ENCODE peak calls at places on chromosomes 12 and 14, in seven cellular contexts. I is GM23248, R is neural progenitor cell, P is fibroblast of lung, V is endothelial cell of umbilical vein, U is SK-N-SH, J is Karpas-422. D is an unnamed sample.

GRCh38 chr14:82084813-82085212 is 551.2 kb upstream of the SEL1L start:
- DNase-seq in I (no peak), R (no peak), P (no peak), V (no peak), U (no peak), J (no peak), D (no peak)

GRCh38 chr14:64444984-64445845 is 20.1 kb upstream of the AKAP5 start:
- DNase-seq in I (peak; percentile 67), R (no peak), P (peak; percentile 90), V (peak; percentile 84), U (peak; percentile 56), J (no peak), D (peak; percentile 87)

GRCh38 chr12:31456562-31456961 is 130.6 kb upstream of the SINHCAF start:
- DNase-seq in I (peak; percentile 4), R (no peak), P (no peak), V (no peak), U (no peak), J (no peak), D (no peak)

GRCh38 chr12:10721654-10722501 is 1.2 kb downstream of the YBX3 start:
- DNase-seq in I (peak; percentile 97), R (peak; percentile 63), P (peak; percentile 96), V (peak; percentile 100), U (no peak), J (no peak), D (peak; percentile 98)

GRCh38 chr12:70186436-70186835 is 56.8 kb upstream of the CNOT2 start:
- DNase-seq in I (no peak), R (no peak), P (no peak), V (no peak), U (no peak), J (no peak), D (no peak)

GRCh38 chr14:23122086-23122485 is 3.0 kb upstream of the CEBPE start:
- DNase-seq in I (no peak), R (no peak), P (no peak), V (no peak), U (no peak), J (no peak), D (no peak)

GRCh38 chr14:19878029-19878642 is 3.2 kb downstream of the OR4K2 start:
- DNase-seq in I (peak; percentile 11), R (no peak), P (no peak), V (no peak), U (peak; percentile 19), J (peak; percentile 82), D (no peak)

GRCh38 chr12:77679701-77680100 is 151.0 kb upstream of the NAV3 start:
- DNase-seq in I (no peak), R (peak; percentile 17), P (peak; percentile 23), V (no peak), U (no peak), J (no peak), D (no peak)

GRCh38 chr12:19234991-19235876 is 105.7 kb downstream of the PLEKHA5 start:
- DNase-seq in I (peak; percentile 52), R (no peak), P (peak; percentile 64), V (peak; percentile 31), U (no peak), J (no peak), D (peak; percentile 62)

GRCh38 chr12:53952335-53952694 is 2.4 kb upstream of the HOXC12 start:
- DNase-seq in I (peak; percentile 46), R (peak; percentile 65), P (no peak), V (no peak), U (peak; percentile 64), J (no peak), D (no peak)

GRCh38 chr12:52657305-52657902 is 5.4 kb upstream of the KRT2 start:
- DNase-seq in I (no peak), R (no peak), P (no peak), V (no peak), U (no peak), J (no peak), D (no peak)

GRCh38 chr12:70645494-70646317 is 8.5 kb upstream of the PTPRB start:
- DNase-seq in I (peak; percentile 96), R (no peak), P (peak; percentile 97), V (peak; percentile 95), U (no peak), J (no peak), D (peak; percentile 86)

GRCh38 chr12:38625306-38625705 is 280.1 kb downstream of the CPNE8 start:
- DNase-seq in I (no peak), R (no peak), P (no peak), V (no peak), U (no peak), J (no peak), D (no peak)

GRCh38 chr14:69845787-69846186 is 33.4 kb upstream of the SMOC1 start:
- DNase-seq in I (peak; percentile 9), R (no peak), P (no peak), V (no peak), U (no peak), J (no peak), D (no peak)

GRCh38 chr12:127809236-127809635 is 457.7 kb upstream of the TMEM132C start:
- DNase-seq in I (peak; percentile 92), R (no peak), P (peak; percentile 92), V (no peak), U (no peak), J (no peak), D (peak; percentile 94)

GRCh38 chr14:30573203-30573814 is 14.4 kb downstream of the G2E3 start:
- DNase-seq in I (peak; percentile 37), R (no peak), P (peak; percentile 69), V (peak; percentile 63), U (no peak), J (no peak), D (no peak)

GRCh38 chr12:130336723-130337475 is 788 bp upstream of the PIWIL1 start:
- DNase-seq in I (no peak), R (no peak), P (no peak), V (no peak), U (no peak), J (peak; percentile 37), D (no peak)

GRCh38 chr14:22821193-22822016 is 6.2 kb upstream of the SLC7A7 start:
- DNase-seq in I (peak; percentile 20), R (no peak), P (no peak), V (no peak), U (no peak), J (no peak), D (no peak)

GRCh38 chr14:67641902-67642749 is 22.4 kb downstream of the ARG2 start:
- DNase-seq in I (no peak), R (no peak), P (no peak), V (no peak), U (no peak), J (no peak), D (no peak)

GRCh38 chr14:67644428-67644827 is 24.7 kb downstream of the ARG2 start:
- DNase-seq in I (no peak), R (no peak), P (peak; percentile 11), V (no peak), U (no peak), J (no peak), D (peak; percentile 35)

GRCh38 chr14:67643671-67644070 is 24.0 kb downstream of the ARG2 start:
- DNase-seq in I (no peak), R (no peak), P (no peak), V (no peak), U (no peak), J (no peak), D (no peak)

GRCh38 chr14:67646136-67646535 is 26.4 kb downstream of the ARG2 start:
- DNase-seq in I (no peak), R (no peak), P (no peak), V (no peak), U (no peak), J (no peak), D (no peak)

GRCh38 chr14:67645414-67645813 is 25.7 kb downstream of the ARG2 start:
- DNase-seq in I (no peak), R (no peak), P (no peak), V (no peak), U (no peak), J (no peak), D (no peak)
- H3K36me3 ChIP-seq in I (peaks cover 25% of the 10 kb centered on the region), R (peaks cover 7% of the 10 kb centered on the region), P (peaks cover 6% of the 10 kb centered on the region), V (peaks cover 15% of the 10 kb centered on the region), U (peaks cover 24% of the 10 kb centered on the region), J (peaks cover 35% of the 10 kb centered on the region), D (peaks cover 49% of the 10 kb centered on the region)

GRCh38 chr14:39369029-39369428 is 63.2 kb downstream of the FBXO33 start:
- DNase-seq in I (no peak), R (peak; percentile 6), P (no peak), V (no peak), U (no peak), J (no peak), D (no peak)
- H3K4me3 ChIP-seq in I (no peak overlapping the region), R (no peak overlapping the region), P (no peak overlapping the region), V (no peak overlapping the region), U (no peak overlapping the region), J (no peak overlapping the region), D (no peak overlapping the region)

GRCh38 chr12:67832155-67832554 is 157.1 kb upstream of the IFNG-AS1 start:
- DNase-seq in I (no peak), R (no peak), P (no peak), V (no peak), U (no peak), J (no peak), D (no peak)

GRCh38 chr12:67829873-67830272 is 159.4 kb upstream of the IFNG-AS1 start:
- DNase-seq in I (no peak), R (no peak), P (no peak), V (no peak), U (no peak), J (no peak), D (no peak)

GRCh38 chr12:67826148-67826547 is 163.1 kb upstream of the IFNG-AS1 start:
- DNase-seq in I (peak; percentile 49), R (no peak), P (peak; percentile 69), V (no peak), U (no peak), J (no peak), D (no peak)

GRCh38 chr12:67826946-67827719 is 162.1 kb upstream of the IFNG-AS1 start:
- DNase-seq in I (peak; percentile 62), R (no peak), P (peak; percentile 70), V (no peak), U (no peak), J (no peak), D (peak; percentile 16)

DNA sequence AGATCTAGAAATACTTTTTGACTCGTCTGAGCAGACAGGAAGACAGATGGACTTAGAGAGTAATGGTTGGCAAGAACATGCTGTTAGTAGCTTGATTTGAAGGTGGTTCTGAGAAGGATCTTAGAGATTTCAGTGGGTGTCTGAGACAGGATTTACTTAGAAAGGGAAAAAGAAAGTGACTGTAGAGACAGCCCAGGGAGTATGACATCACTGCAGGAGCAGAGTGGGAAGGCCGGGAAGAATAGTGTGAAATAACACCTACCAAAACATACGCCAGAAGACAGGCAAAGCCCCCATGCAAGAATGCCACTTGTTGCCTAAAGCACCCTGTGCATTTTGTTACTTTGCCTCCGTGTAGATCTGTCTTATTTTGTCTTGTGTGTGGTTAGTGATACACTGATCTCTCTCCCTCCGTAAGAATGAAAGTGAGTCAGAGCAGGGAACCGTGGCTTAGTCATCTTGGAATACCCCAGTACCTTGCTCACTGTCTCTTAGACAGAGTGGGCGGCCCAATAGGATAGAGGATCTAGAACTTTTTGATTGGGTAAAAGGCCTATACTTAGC is 161.3 kb upstream of the IFNG-AS1 start:
- DNase-seq in I (peak; percentile 98), R (no peak), P (peak; percentile 100), V (peak; percentile 67), U (peak; percentile 14), J (no peak), D (peak; percentile 91)
- H3K9ac ChIP-seq in I (peak overlapping the region; percentile 83), R (no peak overlapping the region), P (peak overlapping the region; percentile 51), V (peak overlapping the region; percentile 47), U (peak overlapping the region; percentile 87), J (no peak overlapping the region), D (peak overlapping the region; percentile 82)

DNA sequence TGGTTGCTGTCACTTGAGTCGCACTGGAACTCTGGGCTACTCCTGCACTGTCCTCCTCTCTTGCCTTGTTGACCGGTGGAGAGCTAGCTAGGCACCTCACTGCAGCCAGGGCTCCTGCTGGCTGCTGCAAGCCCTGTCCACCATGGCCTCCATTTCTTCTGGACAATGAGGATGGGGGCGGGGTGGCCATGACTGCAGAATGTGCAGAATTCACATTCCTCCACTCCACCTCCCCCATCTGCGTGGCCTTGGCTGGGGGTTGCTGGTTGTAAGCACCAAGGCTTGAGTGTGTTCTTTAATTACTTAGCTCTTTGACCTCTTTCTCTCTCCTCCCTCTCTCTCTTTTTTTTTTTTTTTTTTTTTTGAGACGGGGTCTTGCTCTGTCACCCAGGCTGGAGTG is 248.5 kb downstream of the PCNX1 start:
- DNase-seq in I (no peak), R (no peak), P (no peak), V (no peak), U (no peak), J (no peak), D (no peak)
- H3K36me3 ChIP-seq in I (no peaks in the 10 kb centered on the region), R (no peaks in the 10 kb centered on the region), P (no peaks in the 10 kb centered on the region), V (no peaks in the 10 kb centered on the region), U (no peaks in the 10 kb centered on the region), J (no peaks in the 10 kb centered on the region), D (no peaks in the 10 kb centered on the region)